ENCODE peak calls at places on chromosomes 5 and 9, in seven cellular contexts. O is CD8-positive, alpha-beta T cell; W is AG20443; L is GM20000; F is naive thymus-derived CD8-positive, alpha-beta T cell; Z is brain microvascular endothelial cell; Y is fibroblast of lung. C is an unnamed sample.

GRCh38 chr5:181260720-181261319 is at the start of gene TRIM52:
- DNase-seq in O (peak; percentile 91), W (peak; percentile 92), L (peak; percentile 92), F (peak; percentile 85), Z (peak; percentile 82), Y (peak; percentile 88), C (peak; percentile 89)

GRCh38 chr5:87195104-87195581 is 72.5 kb upstream of the RASA1 start:
- DNase-seq in O (no peak), W (peak; percentile 65), L (peak; percentile 49), F (no peak), Z (peak; percentile 72), Y (peak; percentile 85), C (peak; percentile 84)

GRCh38 chr5:42423285-42424152 is at the start of gene GHR:
- DNase-seq in O (no peak), W (peak; percentile 93), L (peak; percentile 67), F (no peak), Z (peak; percentile 89), Y (peak; percentile 88), C (peak; percentile 94)

GRCh38 chr5:143229896-143230675 is 173.4 kb downstream of the NR3C1 start:
- DNase-seq in O (peak; percentile 42), W (peak; percentile 59), L (peak; percentile 77), F (no peak), Z (no peak), Y (no peak), C (no peak)

GRCh38 chr5:36369092-36369737 is 67.5 kb upstream of the RANBP3L start:
- DNase-seq in O (no peak), W (no peak), L (no peak), F (no peak), Z (no peak), Y (peak; percentile 68), C (no peak)

GRCh38 chr9:99363509-99363908 is 141.4 kb downstream of the SEC61B start:
- DNase-seq in O (no peak), W (no peak), L (no peak), F (no peak), Z (no peak), Y (no peak), C (no peak)

GRCh38 chr5:157265714-157266285 is at the start of gene CYFIP2:
- DNase-seq in O (peak; percentile 85), W (peak; percentile 92), L (peak; percentile 94), F (peak; percentile 89), Z (no peak), Y (peak; percentile 23), C (peak; percentile 84)

GRCh38 chr5:34891981-34892380 is 23.3 kb downstream of the RAD1 start:
- DNase-seq in O (no peak), W (peak; percentile 81), L (no peak), F (no peak), Z (peak; percentile 6), Y (peak; percentile 66), C (no peak)

GRCh38 chr9:91945277-91946074 is 4.6 kb downstream of the ROR2 start:
- DNase-seq in O (no peak), W (peak; percentile 58), L (no peak), F (no peak), Z (no peak), Y (peak; percentile 22), C (peak; percentile 76)

GRCh38 chr9:114225534-114226288 is 70.4 kb downstream of the COL27A1 start:
- DNase-seq in O (no peak), W (peak; percentile 60), L (no peak), F (no peak), Z (no peak), Y (peak; percentile 81), C (peak; percentile 34)

GRCh38 chr5:145347026-145347616 is 488.0 kb downstream of the PRELID2 start:
- DNase-seq in O (no peak), W (peak; percentile 68), L (peak; percentile 5), F (no peak), Z (peak; percentile 85), Y (peak; percentile 59), C (peak; percentile 77)

GRCh38 chr9:76185432-76185831 is 208.8 kb downstream of the RFK start:
- DNase-seq in O (no peak), W (no peak), L (no peak), F (no peak), Z (no peak), Y (no peak), C (no peak)

GRCh38 chr5:661891-662750 is 31.0 kb downstream of the TPPP start:
- DNase-seq in O (no peak), W (no peak), L (no peak), F (no peak), Z (no peak), Y (no peak), C (no peak)

GRCh38 chr9:135415586-135415985 is 64.0 kb upstream of the PPP1R26 start:
- DNase-seq in O (no peak), W (no peak), L (no peak), F (no peak), Z (no peak), Y (no peak), C (no peak)

GRCh38 chr5:14039063-14039462 is 94.6 kb upstream of the DNAH5 start:
- DNase-seq in O (no peak), W (no peak), L (no peak), F (no peak), Z (peak; percentile 55), Y (peak; percentile 80), C (peak; percentile 34)

GRCh38 chr5:52693836-52694235 is 93.9 kb upstream of the ITGA1 start:
- DNase-seq in O (no peak), W (no peak), L (no peak), F (no peak), Z (no peak), Y (no peak), C (no peak)

GRCh38 chr9:107491081-107492053 is 1.8 kb upstream of the KLF4 start:
- DNase-seq in O (no peak), W (no peak), L (no peak), F (no peak), Z (no peak), Y (peak; percentile 12), C (peak; percentile 18)

GRCh38 chr5:80541392-80541791 is 28.7 kb downstream of the ANKRD34B start:
- DNase-seq in O (no peak), W (no peak), L (no peak), F (no peak), Z (no peak), Y (peak; percentile 8), C (no peak)

GRCh38 chr5:151686673-151687378 is at the start of gene SPARC:
- DNase-seq in O (no peak), W (peak; percentile 85), L (peak; percentile 52), F (no peak), Z (peak; percentile 94), Y (peak; percentile 97), C (peak; percentile 98)

GRCh38 chr5:132840896-132841818 is 10.7 kb upstream of the SHROOM1 start:
- DNase-seq in O (no peak), W (no peak), L (no peak), F (no peak), Z (no peak), Y (peak; percentile 31), C (no peak)

GRCh38 chr5:44952376-44952775 is 143.6 kb downstream of the MRPS30 start:
- DNase-seq in O (no peak), W (peak; percentile 23), L (peak; percentile 16), F (no peak), Z (peak; percentile 12), Y (peak; percentile 20), C (peak; percentile 49)

GRCh38 chr5:116575635-116576042 is 1.0 kb upstream of the SEMA6A start:
- DNase-seq in O (no peak), W (no peak), L (peak; percentile 32), F (no peak), Z (no peak), Y (no peak), C (peak; percentile 63)

GRCh38 chr9:134669556-134669955 is 28.0 kb downstream of the COL5A1 start:
- DNase-seq in O (no peak), W (no peak), L (no peak), F (no peak), Z (no peak), Y (no peak), C (peak; percentile 45)

GRCh38 chr9:98801969-98802371 is 5.5 kb upstream of the GALNT12 start:
- DNase-seq in O (no peak), W (no peak), L (no peak), F (no peak), Z (no peak), Y (no peak), C (no peak)

GRCh38 chr9:89036862-89037261 is 45.6 kb downstream of the S1PR3 start:
- DNase-seq in O (no peak), W (no peak), L (no peak), F (no peak), Z (no peak), Y (no peak), C (no peak)

GRCh38 chr9:117464941-117465616 is 50.2 kb upstream of the ASTN2 start:
- DNase-seq in O (no peak), W (no peak), L (no peak), F (no peak), Z (no peak), Y (no peak), C (no peak)

GRCh38 chr5:56264417-56265025 is 31.4 kb upstream of the ANKRD55 start:
- DNase-seq in O (peak; percentile 14), W (peak; percentile 26), L (peak; percentile 29), F (no peak), Z (no peak), Y (peak; percentile 41), C (peak; percentile 29)

GRCh38 chr5:55187370-55187769 is 14.4 kb upstream of the CDC20B start:
- DNase-seq in O (no peak), W (no peak), L (no peak), F (no peak), Z (no peak), Y (no peak), C (no peak)

GRCh38 chr9:127360829-127361228 is 36.1 kb upstream of the SLC2A8 start:
- DNase-seq in O (no peak), W (no peak), L (no peak), F (no peak), Z (peak; percentile 8), Y (peak; percentile 28), C (peak; percentile 38)

GRCh38 chr5:81234299-81234698 is 1.2 kb downstream of the CKMT2 start:
- DNase-seq in O (no peak), W (no peak), L (no peak), F (no peak), Z (no peak), Y (no peak), C (no peak)